ENCODE peak calls at places on chromosomes 7 and 10, in nine cellular contexts. One of them, this sample, is unnamed.

GRCh38 chr10:9081988-9082387 is 1027.5 kb downstream of the GATA3 start:
- DNase-seq in HS-5: no peak
- DNase-seq in OCI-LY7: no peak
- DNase-seq in NCI-H345: no peak
- DNase-seq in myocyte: no peak
- DNase-seq in neural progenitor cell: no peak
- DNase-seq in GM12892: no peak
- DNase-seq in T-helper 1 cell: no peak
- DNase-seq in PC-9: no peak
- DNase-seq in this sample: no peak

GRCh38 chr10:118835682-118836326 is 81.0 kb upstream of the CACUL1 start:
- DNase-seq in HS-5: peak
- DNase-seq in OCI-LY7: no peak
- DNase-seq in NCI-H345: peak
- DNase-seq in myocyte: peak
- DNase-seq in neural progenitor cell: no peak
- DNase-seq in GM12892: no peak
- DNase-seq in T-helper 1 cell: no peak
- DNase-seq in PC-9: peak
- DNase-seq in this sample: no peak

GRCh38 chr10:70169661-70170364 is 501 bp downstream of the SAR1A start:
- DNase-seq in HS-5: no peak
- DNase-seq in OCI-LY7: peak
- DNase-seq in NCI-H345: no peak
- DNase-seq in myocyte: no peak
- DNase-seq in neural progenitor cell: peak
- DNase-seq in GM12892: no peak
- DNase-seq in T-helper 1 cell: no peak
- DNase-seq in PC-9: no peak
- DNase-seq in this sample: no peak

GRCh38 chr7:15972767-15973362 is 286.4 kb upstream of the MEOX2 start:
- DNase-seq in HS-5: no peak
- DNase-seq in OCI-LY7: no peak
- DNase-seq in NCI-H345: no peak
- DNase-seq in myocyte: peak
- DNase-seq in neural progenitor cell: no peak
- DNase-seq in GM12892: no peak
- DNase-seq in T-helper 1 cell: no peak
- DNase-seq in PC-9: no peak
- DNase-seq in this sample: no peak

GRCh38 chr10:23158370-23158769 is 33.7 kb upstream of the PTF1A start:
- DNase-seq in HS-5: no peak
- DNase-seq in OCI-LY7: peak
- DNase-seq in NCI-H345: peak
- DNase-seq in myocyte: peak
- DNase-seq in neural progenitor cell: peak
- DNase-seq in GM12892: no peak
- DNase-seq in T-helper 1 cell: no peak
- DNase-seq in PC-9: peak
- DNase-seq in this sample: no peak

GRCh38 chr10:2933924-2934323 is 133.4 kb upstream of the PFKP start:
- DNase-seq in HS-5: no peak
- DNase-seq in OCI-LY7: no peak
- DNase-seq in NCI-H345: no peak
- DNase-seq in myocyte: no peak
- DNase-seq in neural progenitor cell: no peak
- DNase-seq in GM12892: no peak
- DNase-seq in T-helper 1 cell: no peak
- DNase-seq in PC-9: no peak
- DNase-seq in this sample: no peak

GRCh38 chr7:37117261-37117660 is 331.4 kb downstream of the ELMO1 start:
- DNase-seq in HS-5: no peak
- DNase-seq in OCI-LY7: no peak
- DNase-seq in NCI-H345: no peak
- DNase-seq in myocyte: no peak
- DNase-seq in neural progenitor cell: peak
- DNase-seq in GM12892: no peak
- DNase-seq in T-helper 1 cell: no peak
- DNase-seq in PC-9: no peak
- DNase-seq in this sample: no peak

GRCh38 chr10:110414563-110415309 is 83.0 kb upstream of the DUSP5 start:
- DNase-seq in HS-5: no peak
- DNase-seq in OCI-LY7: peak
- DNase-seq in NCI-H345: no peak
- DNase-seq in myocyte: peak
- DNase-seq in neural progenitor cell: no peak
- DNase-seq in GM12892: peak
- DNase-seq in T-helper 1 cell: peak
- DNase-seq in PC-9: peak
- DNase-seq in this sample: no peak

GRCh38 chr10:27330074-27330473 is 89.5 kb upstream of the ACBD5 start:
- DNase-seq in HS-5: no peak
- DNase-seq in OCI-LY7: no peak
- DNase-seq in NCI-H345: no peak
- DNase-seq in myocyte: no peak
- DNase-seq in neural progenitor cell: no peak
- DNase-seq in GM12892: no peak
- DNase-seq in T-helper 1 cell: no peak
- DNase-seq in PC-9: no peak
- DNase-seq in this sample: no peak

GRCh38 chr7:100863406-100863950 is 3.7 kb upstream of the TRIP6 start:
- DNase-seq in HS-5: no peak
- DNase-seq in OCI-LY7: no peak
- DNase-seq in NCI-H345: no peak
- DNase-seq in myocyte: peak
- DNase-seq in neural progenitor cell: no peak
- DNase-seq in GM12892: no peak
- DNase-seq in T-helper 1 cell: no peak
- DNase-seq in PC-9: no peak
- DNase-seq in this sample: no peak

GRCh38 chr10:125149278-125150047 is 10.9 kb downstream of the CTBP2 start:
- DNase-seq in HS-5: no peak
- DNase-seq in OCI-LY7: no peak
- DNase-seq in NCI-H345: peak
- DNase-seq in myocyte: peak
- DNase-seq in neural progenitor cell: no peak
- DNase-seq in GM12892: no peak
- DNase-seq in T-helper 1 cell: no peak
- DNase-seq in PC-9: no peak
- DNase-seq in this sample: no peak

GRCh38 chr7:7424151-7424873 is 111.4 kb downstream of the COL28A1 start:
- DNase-seq in HS-5: peak
- DNase-seq in OCI-LY7: peak
- DNase-seq in NCI-H345: peak
- DNase-seq in myocyte: peak
- DNase-seq in neural progenitor cell: peak
- DNase-seq in GM12892: peak
- DNase-seq in T-helper 1 cell: no peak
- DNase-seq in PC-9: peak
- DNase-seq in this sample: peak

GRCh38 chr7:108468246-108468645 is 12.0 kb upstream of the NRCAM start:
- DNase-seq in HS-5: no peak
- DNase-seq in OCI-LY7: no peak
- DNase-seq in NCI-H345: no peak
- DNase-seq in myocyte: no peak
- DNase-seq in neural progenitor cell: peak
- DNase-seq in GM12892: no peak
- DNase-seq in T-helper 1 cell: no peak
- DNase-seq in PC-9: no peak
- DNase-seq in this sample: no peak

GRCh38 chr7:66629659-66630058 is 978 bp downstream of the KCTD7 start:
- DNase-seq in HS-5: no peak
- DNase-seq in OCI-LY7: peak
- DNase-seq in NCI-H345: no peak
- DNase-seq in myocyte: no peak
- DNase-seq in neural progenitor cell: no peak
- DNase-seq in GM12892: no peak
- DNase-seq in T-helper 1 cell: no peak
- DNase-seq in PC-9: no peak
- DNase-seq in this sample: no peak

GRCh38 chr7:112581529-112581928 is 100.7 kb downstream of the LSMEM1 start:
- DNase-seq in HS-5: no peak
- DNase-seq in OCI-LY7: no peak
- DNase-seq in NCI-H345: no peak
- DNase-seq in myocyte: no peak
- DNase-seq in neural progenitor cell: no peak
- DNase-seq in GM12892: no peak
- DNase-seq in T-helper 1 cell: no peak
- DNase-seq in PC-9: no peak
- DNase-seq in this sample: no peak

GRCh38 chr7:67463983-67464382 is 467.4 kb downstream of the TYW1 start:
- DNase-seq in HS-5: no peak
- DNase-seq in OCI-LY7: no peak
- DNase-seq in NCI-H345: no peak
- DNase-seq in myocyte: no peak
- DNase-seq in neural progenitor cell: no peak
- DNase-seq in GM12892: no peak
- DNase-seq in T-helper 1 cell: no peak
- DNase-seq in PC-9: no peak
- DNase-seq in this sample: no peak

GRCh38 chr7:778968-779451 is 51.9 kb upstream of the PRKAR1B start:
- DNase-seq in HS-5: no peak
- DNase-seq in OCI-LY7: no peak
- DNase-seq in NCI-H345: peak
- DNase-seq in myocyte: peak
- DNase-seq in neural progenitor cell: no peak
- DNase-seq in GM12892: no peak
- DNase-seq in T-helper 1 cell: no peak
- DNase-seq in PC-9: no peak
- DNase-seq in this sample: no peak

GRCh38 chr10:13717936-13718772 is 131.4 kb downstream of the PRPF18 start:
- DNase-seq in HS-5: no peak
- DNase-seq in OCI-LY7: no peak
- DNase-seq in NCI-H345: no peak
- DNase-seq in myocyte: peak
- DNase-seq in neural progenitor cell: no peak
- DNase-seq in GM12892: no peak
- DNase-seq in T-helper 1 cell: no peak
- DNase-seq in PC-9: peak
- DNase-seq in this sample: no peak

GRCh38 chr7:124618871-124619270 is 146.7 kb downstream of the GPR37 start:
- DNase-seq in HS-5: no peak
- DNase-seq in OCI-LY7: no peak
- DNase-seq in NCI-H345: no peak
- DNase-seq in myocyte: no peak
- DNase-seq in neural progenitor cell: no peak
- DNase-seq in GM12892: no peak
- DNase-seq in T-helper 1 cell: no peak
- DNase-seq in PC-9: no peak
- DNase-seq in this sample: no peak

GRCh38 chr7:83427929-83428328 is 221.0 kb downstream of the SEMA3E start:
- DNase-seq in HS-5: no peak
- DNase-seq in OCI-LY7: no peak
- DNase-seq in NCI-H345: peak
- DNase-seq in myocyte: peak
- DNase-seq in neural progenitor cell: peak
- DNase-seq in GM12892: no peak
- DNase-seq in T-helper 1 cell: no peak
- DNase-seq in PC-9: peak
- DNase-seq in this sample: no peak